ENCODE peak calls at places on chromosomes 1 and 21, in nine cellular contexts. V is AG10803; I is left lung; R is transverse colon; D is ovary; F is fibroblast of mammary gland; U is endothelial cell; X is CD8-positive, alpha-beta T cell; C is neural crest cell. Q is an unnamed sample.
A peak's percentile ranks its signal among the peaks of the same experiment; 100 is the strongest.

GRCh38 chr1:231248778-231249177 is 7.8 kb downstream of the GNPAT start:
- DNase-seq in C (no peak), X (no peak), R (no peak), I (no peak), D (no peak), V (no peak), F (no peak), U (no peak), Q (no peak)

GRCh38 chr1:234433563-234434285 is 45.3 kb downstream of the TARBP1 start:
- DNase-seq in F (peak; percentile 74), R (no peak), X (no peak), V (peak; percentile 28), U (no peak), C (no peak), I (no peak), D (no peak), Q (no peak)

GRCh38 chr1:1296070-1297061 is 11.4 kb downstream of the ACAP3 start:
- DNase-seq in C (no peak), D (peak; percentile 37), X (no peak), I (no peak), R (no peak), F (no peak), U (no peak), V (no peak), Q (no peak)

GRCh38 chr1:29670752-29671151 is 434.4 kb downstream of the PTPRU start:
- DNase-seq in D (no peak), I (no peak), C (no peak), V (no peak), F (no peak), R (no peak), X (no peak), U (no peak), Q (no peak)

GRCh38 chr1:187027259-187027658 is 198.5 kb downstream of the PLA2G4A start:
- DNase-seq in V (no peak), F (no peak), D (no peak), C (no peak), U (no peak), R (no peak), I (no peak), X (no peak), Q (no peak)

GRCh38 chr1:40153073-40153770 is 8.0 kb upstream of the RLF start:
- DNase-seq in C (peak; percentile 16), V (peak; percentile 71), U (peak; percentile 29), X (peak; percentile 37), D (no peak), R (no peak), I (no peak), F (peak; percentile 81), Q (no peak)

GRCh38 chr1:159214149-159214760 is 9.6 kb downstream of the ACKR1 start:
- DNase-seq in X (peak; percentile 32), V (peak; percentile 33), I (no peak), U (peak; percentile 64), D (no peak), C (peak; percentile 48), R (peak; percentile 20), F (peak; percentile 43), Q (no peak)

GRCh38 chr1:43354471-43354870 is 4.3 kb upstream of the CDC20 start:
- DNase-seq in F (peak; percentile 60), U (no peak), D (no peak), C (no peak), X (no peak), I (no peak), R (no peak), V (no peak), Q (no peak)

GRCh38 chr1:201422436-201423030 is 1.0 kb upstream of the TNNI1 start:
- DNase-seq in U (no peak), R (no peak), V (no peak), I (no peak), C (no peak), F (no peak), X (no peak), D (no peak), Q (no peak)

GRCh38 chr1:23088027-23088426 is 68.8 kb downstream of the KDM1A start:
- DNase-seq in R (no peak), F (no peak), I (no peak), X (no peak), C (no peak), U (no peak), V (no peak), D (no peak), Q (no peak)

GRCh38 chr1:154178006-154178405 is 13.9 kb downstream of the TPM3 start:
- DNase-seq in I (no peak), C (no peak), V (no peak), D (no peak), F (no peak), U (no peak), R (no peak), X (no peak), Q (no peak)

GRCh38 chr1:18955442-18956188 is 861 bp downstream of the IFFO2 start:
- DNase-seq in I (peak; percentile 52), V (no peak), R (peak; percentile 57), F (peak; percentile 26), C (peak; percentile 29), D (peak; percentile 70), U (peak; percentile 44), X (peak; percentile 59), Q (peak; percentile 92)

GRCh38 chr1:211910917-211911485 is 80.4 kb upstream of the LPGAT1 start:
- DNase-seq in I (no peak), X (no peak), V (no peak), C (no peak), F (peak; percentile 63), R (no peak), U (no peak), D (no peak), Q (no peak)

GRCh38 chr1:7262611-7263010 is 477.4 kb downstream of the CAMTA1 start:
- DNase-seq in F (no peak), D (no peak), X (no peak), U (no peak), V (no peak), I (no peak), C (no peak), R (peak; percentile 60), Q (no peak)

GRCh38 chr1:203148127-203148526 is 20.6 kb downstream of the ADORA1 start:
- DNase-seq in X (no peak), U (no peak), C (no peak), I (no peak), V (no peak), D (no peak), F (no peak), R (no peak), Q (no peak)
- TF ChIP-seq CTCF in X (no peak), U (peak; percentile 64), C (peak; percentile 51), I (peak; percentile 23), V (peak; percentile 30), D (no peak), F (peak; percentile 30), R (peak; percentile 38), Q (peak; percentile 49)

GRCh38 chr1:78570539-78570938 is 49.7 kb upstream of the IFI44L start:
- DNase-seq in F (peak; percentile 8), C (no peak), U (peak; percentile 8), V (no peak), R (no peak), I (no peak), D (no peak), X (no peak), Q (no peak)
- TF ChIP-seq CTCF in F (peak; percentile 10), C (no peak), U (no peak), V (no peak), R (no peak), I (no peak), D (no peak), X (no peak), Q (no peak)

GRCh38 chr1:33140153-33141149 is 41.4 kb downstream of the TRIM62 start:
- DNase-seq in X (no peak), U (no peak), I (no peak), D (no peak), F (peak; percentile 25), C (no peak), R (no peak), V (no peak), Q (no peak)
- TF ChIP-seq CTCF in X (no peak), U (no peak), I (no peak), D (no peak), F (no peak), C (peak; percentile 16), R (no peak), V (no peak), Q (peak; percentile 65)

GRCh38 chr21:38712076-38712475 is 93.7 kb upstream of the ETS2 start:
- DNase-seq in U (peak; percentile 44), D (no peak), X (no peak), R (peak; percentile 44), V (peak; percentile 54), C (peak; percentile 7), I (no peak), F (peak; percentile 55), Q (no peak)
- TF ChIP-seq CTCF in U (no peak), D (no peak), X (no peak), R (peak; percentile 48), V (peak; percentile 73), C (peak; percentile 53), I (peak; percentile 24), F (peak; percentile 58), Q (peak; percentile 83)

GRCh38 chr1:50105430-50105829 is 3.3 kb upstream of the ELAVL4 start:
- DNase-seq in R (no peak), X (no peak), D (no peak), I (no peak), U (no peak), F (no peak), C (no peak), V (no peak), Q (no peak)
- TF ChIP-seq CTCF in R (peak; percentile 19), X (no peak), D (no peak), I (no peak), U (peak; percentile 60), F (peak; percentile 11), C (peak; percentile 42), V (no peak), Q (peak; percentile 16)

GRCh38 chr1:32828341-32828740 is 10.9 kb downstream of the S100PBP start:
- DNase-seq in R (no peak), X (no peak), F (no peak), D (no peak), C (no peak), I (no peak), V (peak; percentile 29), U (no peak), Q (no peak)
- TF ChIP-seq CTCF in R (peak; percentile 15), X (no peak), F (no peak), D (no peak), C (peak; percentile 56), I (no peak), V (peak; percentile 20), U (peak; percentile 35), Q (peak; percentile 76)

GRCh38 chr1:102897537-102897936 is 210.8 kb downstream of the COL11A1 start:
- DNase-seq in V (peak; percentile 76), D (no peak), I (no peak), C (no peak), R (no peak), F (peak; percentile 78), X (no peak), U (no peak), Q (no peak)

GRCh38 chr1:102896771-102897170 is 211.6 kb downstream of the COL11A1 start:
- DNase-seq in C (no peak), I (no peak), F (no peak), D (no peak), V (no peak), R (no peak), X (no peak), U (no peak), Q (no peak)

GRCh38 chr1:102899935-102900334 is 208.4 kb downstream of the COL11A1 start:
- DNase-seq in V (no peak), I (no peak), C (no peak), X (no peak), U (no peak), R (no peak), F (no peak), D (no peak), Q (no peak)

GRCh38 chr1:102896286-102896685 is 212.0 kb downstream of the COL11A1 start:
- DNase-seq in U (no peak), V (no peak), R (no peak), C (no peak), I (no peak), X (no peak), F (no peak), D (no peak), Q (no peak)

GRCh38 chr1:102902045-102902444 is 206.3 kb downstream of the COL11A1 start:
- DNase-seq in R (no peak), C (no peak), I (no peak), D (no peak), V (peak; percentile 1), F (peak; percentile 46), U (no peak), X (no peak), Q (no peak)
- TF ChIP-seq CTCF in R (no peak), C (no peak), I (no peak), D (no peak), V (no peak), F (no peak), U (no peak), X (no peak), Q (no peak)